ENCODE peak calls at places on chromosome 20, in seven cellular contexts. V is SW480; S is naive B cell; D is naive thymus-derived CD8-positive, alpha-beta T cell; F is NCI-H187; K is posterior cingulate gyrus; C is fibroblast of the aortic adventitia. P is an unnamed sample.

GRCh38 chr20:21704408-21705385 is 767 bp upstream of the PAX1 start:
- DNase-seq in V (no peak), S (no peak), D (no peak), F (no peak), K (no peak), C (no peak), P (no peak)

GRCh38 chr20:15455279-15455678 is 1117.9 kb upstream of the FLRT3 start:
- DNase-seq in V (no peak), S (no peak), D (no peak), F (no peak), K (no peak), C (no peak), P (no peak)

GRCh38 chr20:15058836-15059235 is 721.4 kb upstream of the FLRT3 start:
- DNase-seq in V (no peak), S (no peak), D (no peak), F (no peak), K (no peak), C (no peak), P (no peak)

GRCh38 chr20:61918548-61918947 is 147.1 kb downstream of the TAF4 start:
- DNase-seq in V (no peak), S (no peak), D (no peak), F (no peak), K (no peak), C (no peak), P (no peak)

GRCh38 chr20:3640259-3640658 is 22.9 kb downstream of the GFRA4 start:
- DNase-seq in V (no peak), S (no peak), D (no peak), F (no peak), K (no peak), C (no peak), P (no peak)

GRCh38 chr20:59835057-59835447 is 98.4 kb downstream of the SYCP2 start:
- DNase-seq in V (no peak), S (no peak), D (no peak), F (no peak), K (peak; percentile 49), C (no peak), P (no peak)

GRCh38 chr20:10610266-10610665 is 63.5 kb downstream of the JAG1 start:
- DNase-seq in V (no peak), S (no peak), D (no peak), F (no peak), K (no peak), C (peak; percentile 76), P (no peak)

GRCh38 chr20:23634985-23635767 is 2.6 kb downstream of the CST3 start:
- DNase-seq in V (no peak), S (no peak), D (no peak), F (no peak), K (peak; percentile 55), C (peak; percentile 44), P (no peak)

GRCh38 chr20:17655865-17656489 is 26.1 kb downstream of the RRBP1 start:
- DNase-seq in V (no peak), S (no peak), D (no peak), F (no peak), K (peak; percentile 49), C (peak; percentile 50), P (no peak)

GRCh38 chr20:60883517-60883916 is 368.5 kb upstream of the CDH4 start:
- DNase-seq in V (no peak), S (no peak), D (no peak), F (no peak), K (no peak), C (no peak), P (no peak)

GRCh38 chr20:34538671-34539123 is 19.8 kb upstream of the MAP1LC3A start:
- DNase-seq in V (peak; percentile 52), S (peak; percentile 42), D (peak; percentile 29), F (no peak), K (peak; percentile 85), C (peak; percentile 76), P (peak; percentile 74)

GRCh38 chr20:31666258-31667042 is 28.7 kb downstream of the COX4I2 start:
- DNase-seq in V (no peak), S (peak; percentile 21), D (peak; percentile 34), F (no peak), K (no peak), C (no peak), P (peak; percentile 64)

GRCh38 chr20:25242231-25242630 is 5.7 kb upstream of the PYGB start:
- DNase-seq in V (no peak), S (no peak), D (no peak), F (no peak), K (no peak), C (no peak), P (no peak)

GRCh38 chr20:61254881-61255589 is 3.0 kb downstream of the CDH4 start:
- DNase-seq in V (peak; percentile 80), S (no peak), D (no peak), F (no peak), K (no peak), C (peak; percentile 18), P (no peak)

GRCh38 chr20:62733250-62733842 is 24.7 kb downstream of the NTSR1 start:
- DNase-seq in V (no peak), S (no peak), D (no peak), F (no peak), K (peak; percentile 42), C (no peak), P (no peak)

GRCh38 chr20:21190866-21191265 is 65.0 kb downstream of the KIZ start:
- DNase-seq in V (no peak), S (no peak), D (no peak), F (no peak), K (no peak), C (no peak), P (no peak)

GRCh38 chr20:19210426-19211155 is 1.9 kb upstream of the SLC24A3 start:
- DNase-seq in V (no peak), S (no peak), D (no peak), F (no peak), K (no peak), C (peak; percentile 16), P (no peak)

GRCh38 chr20:1761116-1761515 is 103.5 kb upstream of the SIRPG start:
- DNase-seq in V (peak; percentile 11), S (no peak), D (no peak), F (no peak), K (no peak), C (peak; percentile 86), P (no peak)

GRCh38 chr20:47358672-47359532 is 2.4 kb upstream of the ZMYND8 start:
- DNase-seq in V (peak; percentile 96), S (no peak), D (no peak), F (peak; percentile 22), K (peak; percentile 94), C (peak; percentile 97), P (peak; percentile 89)

GRCh38 chr20:58251979-58252591 is 23.6 kb upstream of the ANKRD60 start:
- DNase-seq in V (peak; percentile 80), S (no peak), D (no peak), F (no peak), K (no peak), C (peak; percentile 81), P (no peak)

GRCh38 chr20:4038047-4038459 is 22.7 kb upstream of the RNF24 start:
- DNase-seq in V (peak; percentile 86), S (peak; percentile 90), D (peak; percentile 89), F (peak; percentile 82), K (no peak), C (peak; percentile 85), P (peak; percentile 21)

GRCh38 chr20:35369804-35370203 is 42.0 kb downstream of the UQCC1 start:
- DNase-seq in V (no peak), S (no peak), D (no peak), F (no peak), K (no peak), C (peak; percentile 11), P (no peak)

GRCh38 chr20:51424270-51425041 is 118.1 kb downstream of the NFATC2 start:
- DNase-seq in V (no peak), S (peak; percentile 35), D (no peak), F (no peak), K (no peak), C (no peak), P (no peak)

GRCh38 chr20:23163562-23163961 is 77.4 kb upstream of the CD93 start:
- DNase-seq in V (no peak), S (no peak), D (no peak), F (no peak), K (no peak), C (no peak), P (no peak)

GRCh38 chr20:57671662-57672061 is 38.2 kb downstream of the PMEPA1 start:
- DNase-seq in V (no peak), S (no peak), D (no peak), F (no peak), K (no peak), C (no peak), P (no peak)